ENCODE peak calls at places on chromosomes 12 and 14, in four cellular contexts. O, L, N and V are unnamed samples.

GRCh38 chr12:133105620-133106019 is 24.5 kb downstream of the ZNF891 start:
- DNase-seq in O (no peak), L (peak), N (no peak), V (no peak)

GRCh38 chr14:32620724-32621123 is 291.6 kb downstream of the AKAP6 start:
- DNase-seq in O (no peak), L (no peak), N (peak), V (no peak)

GRCh38 chr14:105199093-105199492 is 18.0 kb upstream of the NUDT14 start:
- DNase-seq in O (no peak), L (no peak), N (peak), V (no peak)

GRCh38 chr12:112419269-112420133 is 754 bp downstream of the PTPN11 start:
- DNase-seq in O (no peak), L (peak), N (peak), V (peak)

GRCh38 chr14:80587096-80587724 is 354.3 kb downstream of the CEP128 start:
- DNase-seq in O (no peak), L (peak), N (peak), V (no peak)

GRCh38 chr12:28563286-28563685 is 373.0 kb downstream of the CCDC91 start:
- DNase-seq in O (no peak), L (peak), N (no peak), V (no peak)

GRCh38 chr14:69648480-69649414 is 37.4 kb downstream of the SUSD6 start:
- DNase-seq in O (no peak), L (no peak), N (peak), V (no peak)

GRCh38 chr14:75497191-75497590 is 25.1 kb upstream of the BATF start:
- DNase-seq in O (peak), L (no peak), N (no peak), V (no peak)

GRCh38 chr12:98418357-98419075 is 96.9 kb upstream of the TMPO start:
- DNase-seq in O (no peak), L (peak), N (peak), V (peak)

GRCh38 chr12:109999983-110000505 is 814 bp downstream of the ANKRD13A start:
- DNase-seq in O (no peak), L (peak), N (no peak), V (no peak)

GRCh38 chr12:98544741-98545140 is 29.4 kb downstream of the TMPO start:
- DNase-seq in O (no peak), L (no peak), N (peak), V (no peak)

GRCh38 chr14:91385227-91385626 is 32.4 kb downstream of the CCDC88C start:
- DNase-seq in O (no peak), L (no peak), N (no peak), V (no peak)

GRCh38 chr12:13100610-13100881 is 2.9 kb downstream of the GSG1 start:
- DNase-seq in O (no peak), L (no peak), N (no peak), V (no peak)

GRCh38 chr12:29050503-29050902 is 98.6 kb upstream of the FAR2 start:
- DNase-seq in O (no peak), L (no peak), N (no peak), V (no peak)

GRCh38 chr12:1594045-1594294 is 411 bp downstream of the FBXL14 start:
- DNase-seq in O (no peak), L (peak), N (no peak), V (peak)

GRCh38 chr12:1592444-1593231 is 1.7 kb downstream of the FBXL14 start:
- DNase-seq in O (peak), L (peak), N (peak), V (peak)

GRCh38 chr12:1594295-1595025 is at the start of gene FBXL14:
- DNase-seq in O (peak), L (peak), N (peak), V (peak)

GRCh38 chr12:1595026-1595561 is 713 bp upstream of the FBXL14 start:
- DNase-seq in O (no peak), L (no peak), N (no peak), V (no peak)

DNA sequence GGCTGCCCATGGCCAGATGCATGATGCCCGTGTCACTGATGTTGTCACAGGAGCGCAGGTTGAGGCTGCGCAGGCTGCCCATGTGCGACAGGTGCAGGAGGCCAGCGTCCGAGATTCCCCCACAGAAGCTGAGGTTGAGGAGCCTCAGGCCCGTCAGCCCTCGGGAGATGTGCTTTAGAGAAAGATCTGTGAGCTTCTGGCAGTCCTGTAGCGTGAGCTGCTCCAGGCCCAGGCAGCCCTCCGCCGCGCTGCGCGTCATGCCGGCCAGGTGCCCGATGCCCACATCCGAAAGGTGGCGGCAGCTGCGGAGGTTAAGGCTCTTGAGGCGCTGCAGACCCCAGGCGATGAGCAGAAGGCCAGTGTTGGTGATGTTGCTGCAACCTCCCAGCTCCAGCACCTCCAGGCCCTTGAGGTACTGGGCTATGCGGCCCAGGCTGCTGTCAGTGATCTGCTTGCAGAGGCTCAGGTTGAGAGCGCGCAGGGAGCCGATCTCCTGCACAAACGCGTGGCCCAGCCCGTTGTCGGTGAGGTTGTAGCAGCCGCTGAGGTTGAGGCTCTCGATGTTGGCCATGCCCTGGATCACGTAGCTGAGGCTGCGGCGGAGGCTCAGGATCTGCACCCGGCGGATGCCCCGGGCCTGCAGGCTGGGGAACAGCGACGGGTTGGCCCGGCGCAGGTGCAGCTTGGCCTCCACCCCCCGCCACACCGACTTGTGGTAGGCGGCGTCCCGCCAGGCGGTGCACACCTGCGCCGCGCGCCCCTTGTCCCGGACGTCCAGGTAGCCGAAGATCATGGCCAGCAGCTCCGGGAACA is 943 bp downstream of the FBXL14 start:
- DNase-seq in O (peak), L (peak), N (no peak), V (peak)
- H4K8ac ChIP-seq in O (peak), L (no peak), N (no peak), V (no peak)

GRCh38 chr12:58298793-58299192 is 357.4 kb downstream of the ATP23 start:
- DNase-seq in O (no peak), L (no peak), N (no peak), V (no peak)
- H4K8ac ChIP-seq in O (no peak), L (no peak), N (no peak), V (no peak)

GRCh38 chr12:76560083-76560491 is 516 bp upstream of the OSBPL8 start:
- DNase-seq in O (no peak), L (no peak), N (no peak), V (no peak)
- H4K8ac ChIP-seq in O (peak), L (no peak), N (peak), V (no peak)

GRCh38 chr14:64501326-64502171 is 2.1 kb downstream of the ZBTB25 start:
- DNase-seq in O (no peak), L (peak), N (peak), V (no peak)
- H4K8ac ChIP-seq in O (no peak), L (no peak), N (peak), V (no peak)

GRCh38 chr14:52069617-52070431 is 965 bp upstream of the NID2 start:
- DNase-seq in O (peak), L (peak), N (peak), V (peak)
- H4K8ac ChIP-seq in O (peak), L (no peak), N (peak), V (no peak)